ENCODE peak calls at places on chromosomes 12 and 14, in eight cellular contexts. D is AG10803; A is ELR; F is activated CD4-positive, alpha-beta T cell treated with anti-CD3 and anti-CD28 coated beads, Interleukin-2, amount 50 U/mL, for 1 hour; X is hippocampal formation; H is stimulated activated CD4-positive, alpha-beta T cell treated with anti-CD3 and anti-CD28 coated beads, Interleukin-4, amount 100 ng/mL, for 24 hours; Z is H7; I is NAMALWA. S is an unnamed sample.
A peak's percentile ranks its signal among the peaks of the same experiment; 100 is the strongest.

GRCh38 chr12:4115570-4115969 is 158.0 kb upstream of the CCND2 start:
- DNase-seq in D (no peak), A (no peak), F (no peak), X (no peak), H (no peak), Z (peak; percentile 52), I (no peak), S (no peak)

GRCh38 chr12:45581112-45581511 is 148.4 kb upstream of the ARID2 start:
- DNase-seq in D (no peak), A (no peak), F (no peak), X (no peak), H (no peak), Z (no peak), I (no peak), S (no peak)

GRCh38 chr12:122215789-122216188 is 10.1 kb downstream of the DIABLO start:
- DNase-seq in D (no peak), A (peak; percentile 81), F (no peak), X (no peak), H (no peak), Z (no peak), I (no peak), S (no peak)

GRCh38 chr14:78182722-78183121 is 12.5 kb downstream of the NRXN3 start:
- DNase-seq in D (no peak), A (no peak), F (no peak), X (no peak), H (no peak), Z (no peak), I (no peak), S (no peak)

GRCh38 chr12:124842800-124843510 is 20.7 kb downstream of the SCARB1 start:
- DNase-seq in D (no peak), A (no peak), F (no peak), X (no peak), H (no peak), Z (no peak), I (no peak), S (no peak)

GRCh38 chr14:32364941-32365340 is 35.8 kb downstream of the AKAP6 start:
- DNase-seq in D (no peak), A (no peak), F (no peak), X (no peak), H (no peak), Z (no peak), I (no peak), S (no peak)

GRCh38 chr12:124391340-124392261 is 96.7 kb downstream of the RFLNA start:
- DNase-seq in D (peak; percentile 62), A (peak; percentile 82), F (peak; percentile 39), X (peak; percentile 24), H (peak; percentile 55), Z (peak; percentile 64), I (peak; percentile 78), S (peak; percentile 93)

GRCh38 chr14:21734457-21735074 is 60.9 kb upstream of the OR4E1 start:
- DNase-seq in D (no peak), A (peak; percentile 68), F (peak; percentile 22), X (no peak), H (peak; percentile 52), Z (peak; percentile 39), I (peak; percentile 78), S (peak; percentile 35)